ENCODE peak calls at places on chromosomes 12 and 14, in six cellular contexts. One of them, this sample, is unnamed.

GRCh38 chr12:3134526-3135135 is 57.5 kb downstream of the TSPAN9 start:
- DNase-seq in MM.1S: no peak
- DNase-seq in HCT116: no peak
- DNase-seq in SK-N-SH: no peak
- DNase-seq in PC-3: no peak
- DNase-seq in GM23248: no peak
- DNase-seq in this sample: no peak

GRCh38 chr12:108576660-108577234 is 14.4 kb downstream of the ISCU start:
- DNase-seq in HCT116: no peak
- DNase-seq in MM.1S: no peak
- DNase-seq in GM23248: no peak
- DNase-seq in PC-3: no peak
- DNase-seq in SK-N-SH: no peak
- DNase-seq in this sample: no peak

GRCh38 chr12:5059358-5059757 is 15.7 kb downstream of the KCNA5 start:
- DNase-seq in MM.1S: peak; percentile 79
- DNase-seq in GM23248: no peak
- DNase-seq in HCT116: no peak
- DNase-seq in SK-N-SH: no peak
- DNase-seq in PC-3: no peak
- DNase-seq in this sample: no peak

GRCh38 chr14:51206462-51206861 is 33.6 kb upstream of the TMX1 start:
- DNase-seq in GM23248: no peak
- DNase-seq in HCT116: no peak
- DNase-seq in PC-3: peak; percentile 20
- DNase-seq in SK-N-SH: no peak
- DNase-seq in MM.1S: no peak
- DNase-seq in this sample: peak; percentile 4

GRCh38 chr14:38187475-38187874 is 20.2 kb upstream of the SSTR1 start:
- DNase-seq in SK-N-SH: no peak
- DNase-seq in HCT116: no peak
- DNase-seq in GM23248: no peak
- DNase-seq in MM.1S: no peak
- DNase-seq in PC-3: peak; percentile 42
- DNase-seq in this sample: no peak

GRCh38 chr12:46523863-46524770 is 151.5 kb upstream of the SLC38A2 start:
- DNase-seq in HCT116: peak; percentile 91
- DNase-seq in SK-N-SH: no peak
- DNase-seq in GM23248: peak; percentile 98
- DNase-seq in PC-3: peak; percentile 97
- DNase-seq in MM.1S: peak; percentile 97
- DNase-seq in this sample: no peak

GRCh38 chr14:62144863-62145262 is 382.6 kb downstream of the SNAPC1 start:
- DNase-seq in PC-3: no peak
- DNase-seq in SK-N-SH: no peak
- DNase-seq in GM23248: no peak
- DNase-seq in MM.1S: no peak
- DNase-seq in HCT116: no peak
- DNase-seq in this sample: no peak

GRCh38 chr14:64753374-64753773 is 49.1 kb downstream of the PLEKHG3 start:
- DNase-seq in HCT116: no peak
- DNase-seq in GM23248: no peak
- DNase-seq in MM.1S: no peak
- DNase-seq in PC-3: no peak
- DNase-seq in SK-N-SH: no peak
- DNase-seq in this sample: no peak

GRCh38 chr12:45349911-45350310 is 134.0 kb downstream of the ANO6 start:
- DNase-seq in SK-N-SH: no peak
- DNase-seq in HCT116: no peak
- DNase-seq in PC-3: peak; percentile 58
- DNase-seq in GM23248: peak; percentile 29
- DNase-seq in MM.1S: no peak
- DNase-seq in this sample: no peak
- TF ChIP-seq EZH2phosphoT487 in SK-N-SH: no peak
- TF ChIP-seq EZH2phosphoT487 in HCT116: no peak
- TF ChIP-seq EZH2phosphoT487 in PC-3: no peak
- TF ChIP-seq EZH2phosphoT487 in GM23248: no peak
- TF ChIP-seq EZH2phosphoT487 in MM.1S: no peak
- TF ChIP-seq EZH2phosphoT487 in this sample: no peak

DNA sequence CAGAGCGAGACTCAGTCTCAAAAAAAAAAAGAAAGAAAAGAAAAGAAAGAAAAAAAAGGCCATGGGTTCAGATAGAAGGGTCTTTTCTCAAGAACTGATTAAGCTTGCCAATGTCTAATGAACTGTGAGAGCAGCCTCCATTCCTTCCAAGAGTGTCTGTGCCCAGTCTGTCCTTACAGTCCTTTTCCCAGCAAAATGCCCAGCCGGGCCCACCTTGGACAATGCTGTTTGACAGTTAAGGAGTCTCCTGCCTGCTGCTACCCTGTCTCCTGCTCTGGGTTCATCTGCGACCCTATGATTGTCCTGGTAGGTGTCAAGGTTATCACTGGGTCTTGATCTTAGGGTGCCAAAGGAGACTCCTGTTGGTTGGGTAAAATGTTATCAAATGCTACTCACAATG is 21.4 kb downstream of the SYNE3 start:
- DNase-seq in MM.1S: no peak
- DNase-seq in GM23248: no peak
- DNase-seq in SK-N-SH: no peak
- DNase-seq in PC-3: no peak
- DNase-seq in HCT116: no peak
- DNase-seq in this sample: no peak
- H3K9ac ChIP-seq in MM.1S: no peak overlapping the region
- H3K9ac ChIP-seq in GM23248: no peak overlapping the region
- H3K9ac ChIP-seq in SK-N-SH: no peak overlapping the region
- H3K9ac ChIP-seq in PC-3: no peak overlapping the region
- H3K9ac ChIP-seq in HCT116: no peak overlapping the region
- H3K9ac ChIP-seq in this sample: no peak overlapping the region

GRCh38 chr12:69544087-69544486 is 41.2 kb upstream of the CCT2 start:
- DNase-seq in PC-3: no peak
- DNase-seq in HCT116: no peak
- DNase-seq in SK-N-SH: no peak
- DNase-seq in GM23248: no peak
- DNase-seq in MM.1S: no peak
- DNase-seq in this sample: no peak

GRCh38 chr12:69545081-69545480 is 40.2 kb upstream of the CCT2 start:
- DNase-seq in PC-3: no peak
- DNase-seq in SK-N-SH: no peak
- DNase-seq in HCT116: no peak
- DNase-seq in MM.1S: no peak
- DNase-seq in GM23248: no peak
- DNase-seq in this sample: no peak

DNA sequence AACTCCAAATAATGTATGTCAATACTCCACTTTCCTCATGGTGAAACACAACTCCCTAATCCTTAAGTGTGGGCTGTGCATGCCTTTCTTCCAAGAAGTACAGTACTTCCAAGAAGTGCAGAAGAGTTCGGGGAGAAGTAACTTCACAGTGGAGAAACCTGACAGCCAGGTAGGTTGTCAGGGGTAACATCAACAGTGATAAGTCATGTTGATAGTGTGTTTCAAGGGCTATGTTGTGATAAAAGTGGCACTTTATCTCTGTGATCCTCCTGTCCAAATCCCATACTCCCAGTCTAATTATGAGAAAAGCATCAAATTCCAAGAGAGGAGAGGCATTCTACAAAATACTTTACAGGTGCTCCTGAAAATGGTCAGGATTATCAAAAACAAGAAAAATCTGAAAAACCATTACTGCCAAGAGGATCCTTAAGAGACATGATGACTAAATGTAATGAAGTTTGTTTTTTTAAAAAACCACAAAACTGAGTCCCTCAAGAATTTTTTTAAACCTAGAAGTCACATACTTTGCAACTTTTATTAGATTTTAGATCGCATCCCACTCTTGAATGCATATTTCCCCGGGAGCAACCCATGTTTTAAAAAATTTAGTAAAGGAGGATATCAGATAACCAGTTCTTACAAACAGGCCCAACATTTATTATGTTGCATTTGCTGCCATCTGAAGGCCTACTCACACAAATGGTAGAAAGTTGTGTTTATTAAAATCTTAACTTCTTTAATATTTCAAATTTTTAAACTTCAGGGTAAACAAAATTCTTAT is 44.5 kb upstream of the CCT2 start:
- DNase-seq in MM.1S: no peak
- DNase-seq in GM23248: peak; percentile 65
- DNase-seq in PC-3: peak; percentile 41
- DNase-seq in HCT116: no peak
- DNase-seq in SK-N-SH: no peak
- DNase-seq in this sample: no peak
- TF ChIP-seq EZH2phosphoT487 in MM.1S: no peak
- TF ChIP-seq EZH2phosphoT487 in GM23248: no peak
- TF ChIP-seq EZH2phosphoT487 in PC-3: no peak
- TF ChIP-seq EZH2phosphoT487 in HCT116: no peak
- TF ChIP-seq EZH2phosphoT487 in SK-N-SH: no peak
- TF ChIP-seq EZH2phosphoT487 in this sample: no peak

GRCh38 chr14:89625988-89626806 is 209.2 kb upstream of the FOXN3 start:
- DNase-seq in MM.1S: no peak
- DNase-seq in PC-3: no peak
- DNase-seq in GM23248: no peak
- DNase-seq in HCT116: no peak
- DNase-seq in SK-N-SH: no peak
- DNase-seq in this sample: no peak

GRCh38 chr14:89628521-89628920 is 211.5 kb upstream of the FOXN3 start:
- DNase-seq in HCT116: no peak
- DNase-seq in GM23248: no peak
- DNase-seq in MM.1S: no peak
- DNase-seq in PC-3: no peak
- DNase-seq in SK-N-SH: no peak
- DNase-seq in this sample: no peak

GRCh38 chr14:89629383-89629782 is 212.3 kb upstream of the FOXN3 start:
- DNase-seq in PC-3: no peak
- DNase-seq in GM23248: no peak
- DNase-seq in SK-N-SH: no peak
- DNase-seq in MM.1S: no peak
- DNase-seq in HCT116: no peak
- DNase-seq in this sample: no peak

GRCh38 chr14:89634037-89634436 is 217.0 kb upstream of the FOXN3 start:
- DNase-seq in GM23248: no peak
- DNase-seq in HCT116: no peak
- DNase-seq in MM.1S: no peak
- DNase-seq in PC-3: no peak
- DNase-seq in SK-N-SH: no peak
- DNase-seq in this sample: no peak

GRCh38 chr14:89630096-89630829 is 213.2 kb upstream of the FOXN3 start:
- DNase-seq in HCT116: no peak
- DNase-seq in SK-N-SH: no peak
- DNase-seq in GM23248: peak; percentile 36
- DNase-seq in PC-3: no peak
- DNase-seq in MM.1S: no peak
- DNase-seq in this sample: no peak
- H3K9ac ChIP-seq in HCT116: no peak overlapping the region
- H3K9ac ChIP-seq in SK-N-SH: peak overlapping the region; percentile 43
- H3K9ac ChIP-seq in GM23248: peak overlapping the region; percentile 56
- H3K9ac ChIP-seq in PC-3: no peak overlapping the region
- H3K9ac ChIP-seq in MM.1S: no peak overlapping the region
- H3K9ac ChIP-seq in this sample: no peak overlapping the region